ENCODE peak calls at places on chromosomes 7 and 10, in four cellular contexts. One of them, this sample, is unnamed.

GRCh38 chr10:92691042-92691590 is 1.4 kb downstream of the HHEX start:
- DNase-seq in stimulated activated CD8-positive, alpha-beta memory T cell treated with anti-CD3 and anti-CD28 coated beads, Interleukin-15, amount 100 ng/mL, for 48 hours: no peak
- DNase-seq in AG08395: no peak
- DNase-seq in fibroblast of mammary gland: no peak
- DNase-seq in this sample: no peak

GRCh38 chr10:50394832-50395231 is 143.5 kb upstream of the ASAH2 start:
- DNase-seq in stimulated activated CD8-positive, alpha-beta memory T cell treated with anti-CD3 and anti-CD28 coated beads, Interleukin-15, amount 100 ng/mL, for 48 hours: no peak
- DNase-seq in AG08395: no peak
- DNase-seq in fibroblast of mammary gland: peak
- DNase-seq in this sample: no peak

GRCh38 chr7:142323706-142324105 is 65.8 kb upstream of the PRSS58 start:
- DNase-seq in stimulated activated CD8-positive, alpha-beta memory T cell treated with anti-CD3 and anti-CD28 coated beads, Interleukin-15, amount 100 ng/mL, for 48 hours: peak
- DNase-seq in AG08395: no peak
- DNase-seq in fibroblast of mammary gland: peak
- DNase-seq in this sample: no peak

GRCh38 chr7:10429516-10429915 is 544.2 kb upstream of the PHF14 start:
- DNase-seq in stimulated activated CD8-positive, alpha-beta memory T cell treated with anti-CD3 and anti-CD28 coated beads, Interleukin-15, amount 100 ng/mL, for 48 hours: no peak
- DNase-seq in AG08395: no peak
- DNase-seq in fibroblast of mammary gland: no peak
- DNase-seq in this sample: no peak

GRCh38 chr10:133315847-133316246 is 7.1 kb downstream of the ZNF511 start:
- DNase-seq in stimulated activated CD8-positive, alpha-beta memory T cell treated with anti-CD3 and anti-CD28 coated beads, Interleukin-15, amount 100 ng/mL, for 48 hours: no peak
- DNase-seq in AG08395: no peak
- DNase-seq in fibroblast of mammary gland: peak
- DNase-seq in this sample: no peak

GRCh38 chr7:44087914-44088838 is 5.8 kb upstream of the POLM start:
- DNase-seq in stimulated activated CD8-positive, alpha-beta memory T cell treated with anti-CD3 and anti-CD28 coated beads, Interleukin-15, amount 100 ng/mL, for 48 hours: no peak
- DNase-seq in AG08395: peak
- DNase-seq in fibroblast of mammary gland: peak
- DNase-seq in this sample: peak

GRCh38 chr10:24180891-24181290 is 28.0 kb upstream of the KIAA1217 start:
- DNase-seq in stimulated activated CD8-positive, alpha-beta memory T cell treated with anti-CD3 and anti-CD28 coated beads, Interleukin-15, amount 100 ng/mL, for 48 hours: no peak
- DNase-seq in AG08395: no peak
- DNase-seq in fibroblast of mammary gland: no peak
- DNase-seq in this sample: no peak

GRCh38 chr10:15244635-15245197 is 76.2 kb upstream of the NMT2 start:
- DNase-seq in stimulated activated CD8-positive, alpha-beta memory T cell treated with anti-CD3 and anti-CD28 coated beads, Interleukin-15, amount 100 ng/mL, for 48 hours: no peak
- DNase-seq in AG08395: no peak
- DNase-seq in fibroblast of mammary gland: no peak
- DNase-seq in this sample: no peak

GRCh38 chr10:84613336-84614021 is 285.1 kb downstream of the CCSER2 start:
- DNase-seq in stimulated activated CD8-positive, alpha-beta memory T cell treated with anti-CD3 and anti-CD28 coated beads, Interleukin-15, amount 100 ng/mL, for 48 hours: no peak
- DNase-seq in AG08395: no peak
- DNase-seq in fibroblast of mammary gland: peak
- DNase-seq in this sample: no peak

GRCh38 chr10:986137-986825 is 2.0 kb upstream of the GTPBP4 start:
- DNase-seq in stimulated activated CD8-positive, alpha-beta memory T cell treated with anti-CD3 and anti-CD28 coated beads, Interleukin-15, amount 100 ng/mL, for 48 hours: no peak
- DNase-seq in AG08395: no peak
- DNase-seq in fibroblast of mammary gland: peak
- DNase-seq in this sample: peak

GRCh38 chr10:119940487-119940886 is 48.0 kb downstream of the SEC23IP start:
- DNase-seq in stimulated activated CD8-positive, alpha-beta memory T cell treated with anti-CD3 and anti-CD28 coated beads, Interleukin-15, amount 100 ng/mL, for 48 hours: no peak
- DNase-seq in AG08395: no peak
- DNase-seq in fibroblast of mammary gland: peak
- DNase-seq in this sample: peak

GRCh38 chr7:4621401-4621800 is 60.7 kb upstream of the FOXK1 start:
- DNase-seq in stimulated activated CD8-positive, alpha-beta memory T cell treated with anti-CD3 and anti-CD28 coated beads, Interleukin-15, amount 100 ng/mL, for 48 hours: no peak
- DNase-seq in AG08395: no peak
- DNase-seq in fibroblast of mammary gland: peak
- DNase-seq in this sample: no peak

GRCh38 chr7:17144313-17144712 is 154.1 kb upstream of the AHR start:
- DNase-seq in stimulated activated CD8-positive, alpha-beta memory T cell treated with anti-CD3 and anti-CD28 coated beads, Interleukin-15, amount 100 ng/mL, for 48 hours: peak
- DNase-seq in AG08395: peak
- DNase-seq in fibroblast of mammary gland: peak
- DNase-seq in this sample: peak

GRCh38 chr10:84715911-84716310 is 387.5 kb downstream of the CCSER2 start:
- DNase-seq in stimulated activated CD8-positive, alpha-beta memory T cell treated with anti-CD3 and anti-CD28 coated beads, Interleukin-15, amount 100 ng/mL, for 48 hours: no peak
- DNase-seq in AG08395: no peak
- DNase-seq in fibroblast of mammary gland: peak
- DNase-seq in this sample: peak

GRCh38 chr10:4947635-4948596 is 15.3 kb upstream of the AKR1C1 start:
- DNase-seq in stimulated activated CD8-positive, alpha-beta memory T cell treated with anti-CD3 and anti-CD28 coated beads, Interleukin-15, amount 100 ng/mL, for 48 hours: no peak
- DNase-seq in AG08395: peak
- DNase-seq in fibroblast of mammary gland: peak
- DNase-seq in this sample: peak

GRCh38 chr10:127535802-127536515 is 13.2 kb upstream of the NPS start:
- DNase-seq in stimulated activated CD8-positive, alpha-beta memory T cell treated with anti-CD3 and anti-CD28 coated beads, Interleukin-15, amount 100 ng/mL, for 48 hours: no peak
- DNase-seq in AG08395: no peak
- DNase-seq in fibroblast of mammary gland: no peak
- DNase-seq in this sample: no peak

GRCh38 chr10:46528171-46528671 is 28.2 kb downstream of the GPRIN2 start:
- DNase-seq in stimulated activated CD8-positive, alpha-beta memory T cell treated with anti-CD3 and anti-CD28 coated beads, Interleukin-15, amount 100 ng/mL, for 48 hours: no peak
- DNase-seq in AG08395: no peak
- DNase-seq in fibroblast of mammary gland: no peak
- DNase-seq in this sample: no peak

GRCh38 chr7:108059526-108059925 is 56.6 kb upstream of the LAMB1 start:
- DNase-seq in stimulated activated CD8-positive, alpha-beta memory T cell treated with anti-CD3 and anti-CD28 coated beads, Interleukin-15, amount 100 ng/mL, for 48 hours: no peak
- DNase-seq in AG08395: peak
- DNase-seq in fibroblast of mammary gland: peak
- DNase-seq in this sample: no peak

GRCh38 chr10:118002581-118002980 is 44.2 kb downstream of the RAB11FIP2 start:
- DNase-seq in stimulated activated CD8-positive, alpha-beta memory T cell treated with anti-CD3 and anti-CD28 coated beads, Interleukin-15, amount 100 ng/mL, for 48 hours: no peak
- DNase-seq in AG08395: no peak
- DNase-seq in fibroblast of mammary gland: peak
- DNase-seq in this sample: peak

GRCh38 chr7:159067870-159068787 is 76.5 kb downstream of the VIPR2 start:
- DNase-seq in stimulated activated CD8-positive, alpha-beta memory T cell treated with anti-CD3 and anti-CD28 coated beads, Interleukin-15, amount 100 ng/mL, for 48 hours: no peak
- DNase-seq in AG08395: no peak
- DNase-seq in fibroblast of mammary gland: no peak
- DNase-seq in this sample: no peak

GRCh38 chr10:111430070-111430469 is 353.2 kb downstream of the ADRA2A start:
- DNase-seq in stimulated activated CD8-positive, alpha-beta memory T cell treated with anti-CD3 and anti-CD28 coated beads, Interleukin-15, amount 100 ng/mL, for 48 hours: no peak
- DNase-seq in AG08395: no peak
- DNase-seq in fibroblast of mammary gland: peak
- DNase-seq in this sample: no peak

GRCh38 chr10:24215603-24216002 is 6.7 kb downstream of the KIAA1217 start:
- DNase-seq in stimulated activated CD8-positive, alpha-beta memory T cell treated with anti-CD3 and anti-CD28 coated beads, Interleukin-15, amount 100 ng/mL, for 48 hours: no peak
- DNase-seq in AG08395: no peak
- DNase-seq in fibroblast of mammary gland: no peak
- DNase-seq in this sample: no peak

GRCh38 chr10:101062231-101063161 is 707 bp downstream of the KAZALD1 start:
- DNase-seq in stimulated activated CD8-positive, alpha-beta memory T cell treated with anti-CD3 and anti-CD28 coated beads, Interleukin-15, amount 100 ng/mL, for 48 hours: peak
- DNase-seq in AG08395: peak
- DNase-seq in fibroblast of mammary gland: peak
- DNase-seq in this sample: peak

GRCh38 chr10:73625004-73625883 is 16.0 kb downstream of the MYOZ1 start:
- DNase-seq in stimulated activated CD8-positive, alpha-beta memory T cell treated with anti-CD3 and anti-CD28 coated beads, Interleukin-15, amount 100 ng/mL, for 48 hours: no peak
- DNase-seq in AG08395: peak
- DNase-seq in fibroblast of mammary gland: peak
- DNase-seq in this sample: peak

GRCh38 chr7:157729566-157729965 is 392.8 kb downstream of the DNAJB6 start:
- DNase-seq in stimulated activated CD8-positive, alpha-beta memory T cell treated with anti-CD3 and anti-CD28 coated beads, Interleukin-15, amount 100 ng/mL, for 48 hours: no peak
- DNase-seq in AG08395: no peak
- DNase-seq in fibroblast of mammary gland: no peak
- DNase-seq in this sample: no peak

GRCh38 chr7:115271332-115272235 is 349.7 kb downstream of the MDFIC start:
- DNase-seq in stimulated activated CD8-positive, alpha-beta memory T cell treated with anti-CD3 and anti-CD28 coated beads, Interleukin-15, amount 100 ng/mL, for 48 hours: no peak
- DNase-seq in AG08395: peak
- DNase-seq in fibroblast of mammary gland: peak
- DNase-seq in this sample: peak

GRCh38 chr10:17438583-17438982 is 15.8 kb downstream of the ST8SIA6 start:
- DNase-seq in stimulated activated CD8-positive, alpha-beta memory T cell treated with anti-CD3 and anti-CD28 coated beads, Interleukin-15, amount 100 ng/mL, for 48 hours: no peak
- DNase-seq in AG08395: no peak
- DNase-seq in fibroblast of mammary gland: no peak
- DNase-seq in this sample: no peak

GRCh38 chr7:109873296-109873695 is 1217.6 kb upstream of the LRRN3 start:
- DNase-seq in stimulated activated CD8-positive, alpha-beta memory T cell treated with anti-CD3 and anti-CD28 coated beads, Interleukin-15, amount 100 ng/mL, for 48 hours: no peak
- DNase-seq in AG08395: no peak
- DNase-seq in fibroblast of mammary gland: no peak
- DNase-seq in this sample: no peak

GRCh38 chr7:81140775-81141174 is 221.9 kb upstream of the SEMA3C start:
- DNase-seq in stimulated activated CD8-positive, alpha-beta memory T cell treated with anti-CD3 and anti-CD28 coated beads, Interleukin-15, amount 100 ng/mL, for 48 hours: no peak
- DNase-seq in AG08395: no peak
- DNase-seq in fibroblast of mammary gland: no peak
- DNase-seq in this sample: no peak

GRCh38 chr7:17661982-17662585 is 278.2 kb downstream of the SNX13 start:
- DNase-seq in stimulated activated CD8-positive, alpha-beta memory T cell treated with anti-CD3 and anti-CD28 coated beads, Interleukin-15, amount 100 ng/mL, for 48 hours: no peak
- DNase-seq in AG08395: no peak
- DNase-seq in fibroblast of mammary gland: peak
- DNase-seq in this sample: peak

GRCh38 chr7:123641901-123642300 is 13.8 kb upstream of the LMOD2 start:
- DNase-seq in stimulated activated CD8-positive, alpha-beta memory T cell treated with anti-CD3 and anti-CD28 coated beads, Interleukin-15, amount 100 ng/mL, for 48 hours: no peak
- DNase-seq in AG08395: no peak
- DNase-seq in fibroblast of mammary gland: no peak
- DNase-seq in this sample: no peak

GRCh38 chr10:52027055-52027454 is 287.0 kb upstream of the DKK1 start:
- DNase-seq in stimulated activated CD8-positive, alpha-beta memory T cell treated with anti-CD3 and anti-CD28 coated beads, Interleukin-15, amount 100 ng/mL, for 48 hours: no peak
- DNase-seq in AG08395: no peak
- DNase-seq in fibroblast of mammary gland: peak
- DNase-seq in this sample: peak

GRCh38 chr10:73920084-73920483 is 9.2 kb downstream of the PLAU start:
- DNase-seq in stimulated activated CD8-positive, alpha-beta memory T cell treated with anti-CD3 and anti-CD28 coated beads, Interleukin-15, amount 100 ng/mL, for 48 hours: no peak
- DNase-seq in AG08395: peak
- DNase-seq in fibroblast of mammary gland: peak
- DNase-seq in this sample: no peak

GRCh38 chr10:63646491-63646890 is 125.3 kb downstream of the REEP3 start:
- DNase-seq in stimulated activated CD8-positive, alpha-beta memory T cell treated with anti-CD3 and anti-CD28 coated beads, Interleukin-15, amount 100 ng/mL, for 48 hours: no peak
- DNase-seq in AG08395: no peak
- DNase-seq in fibroblast of mammary gland: peak
- DNase-seq in this sample: no peak

GRCh38 chr7:47482013-47482761 is 99.7 kb downstream of the TNS3 start:
- DNase-seq in stimulated activated CD8-positive, alpha-beta memory T cell treated with anti-CD3 and anti-CD28 coated beads, Interleukin-15, amount 100 ng/mL, for 48 hours: peak
- DNase-seq in AG08395: peak
- DNase-seq in fibroblast of mammary gland: peak
- DNase-seq in this sample: peak

GRCh38 chr10:48496831-48497792 is 107.8 kb downstream of the ARHGAP22 start:
- DNase-seq in stimulated activated CD8-positive, alpha-beta memory T cell treated with anti-CD3 and anti-CD28 coated beads, Interleukin-15, amount 100 ng/mL, for 48 hours: no peak
- DNase-seq in AG08395: peak
- DNase-seq in fibroblast of mammary gland: peak
- DNase-seq in this sample: peak

GRCh38 chr10:71747808-71748523 is 25.4 kb downstream of the VSIR start:
- DNase-seq in stimulated activated CD8-positive, alpha-beta memory T cell treated with anti-CD3 and anti-CD28 coated beads, Interleukin-15, amount 100 ng/mL, for 48 hours: no peak
- DNase-seq in AG08395: no peak
- DNase-seq in fibroblast of mammary gland: no peak
- DNase-seq in this sample: no peak

GRCh38 chr7:4962872-4963775 is 4.1 kb upstream of the MMD2 start:
- DNase-seq in stimulated activated CD8-positive, alpha-beta memory T cell treated with anti-CD3 and anti-CD28 coated beads, Interleukin-15, amount 100 ng/mL, for 48 hours: no peak
- DNase-seq in AG08395: no peak
- DNase-seq in fibroblast of mammary gland: no peak
- DNase-seq in this sample: no peak

GRCh38 chr10:46284286-46285229 is 2.2 kb upstream of the ANTXRL start:
- DNase-seq in stimulated activated CD8-positive, alpha-beta memory T cell treated with anti-CD3 and anti-CD28 coated beads, Interleukin-15, amount 100 ng/mL, for 48 hours: peak
- DNase-seq in AG08395: peak
- DNase-seq in fibroblast of mammary gland: peak
- DNase-seq in this sample: peak

GRCh38 chr7:36260481-36260880 is 107.4 kb downstream of the EEPD1 start:
- DNase-seq in stimulated activated CD8-positive, alpha-beta memory T cell treated with anti-CD3 and anti-CD28 coated beads, Interleukin-15, amount 100 ng/mL, for 48 hours: no peak
- DNase-seq in AG08395: no peak
- DNase-seq in fibroblast of mammary gland: no peak
- DNase-seq in this sample: no peak

This sample was measured in IMR-90.